ENCODE peak calls at places on chromosomes 4 and X, in four cellular contexts. One of them, this sample, is unnamed.

GRCh38 chr4:111923786-111924185 is 221.5 kb upstream of the FAM241A start:
- DNase-seq in stomach: no peak
- DNase-seq in cardiac muscle cell: no peak
- DNase-seq in heart right ventricle: no peak
- DNase-seq in this sample: no peak

GRCh38 chr4:101102114-101102752 is 245.1 kb downstream of the PPP3CA start:
- DNase-seq in cardiac muscle cell: no peak
- DNase-seq in heart right ventricle: peak; percentile 46
- DNase-seq in stomach: peak; percentile 42
- DNase-seq in this sample: no peak

GRCh38 chr4:82848706-82849105 is 42.2 kb downstream of the SEC31A start:
- DNase-seq in stomach: no peak
- DNase-seq in heart right ventricle: no peak
- DNase-seq in cardiac muscle cell: no peak
- DNase-seq in this sample: no peak

GRCh38 chrX:136856527-136856926 is 24.0 kb downstream of the RBMX start:
- DNase-seq in cardiac muscle cell: no peak
- DNase-seq in stomach: no peak
- DNase-seq in heart right ventricle: no peak
- DNase-seq in this sample: no peak

GRCh38 chr4:108155373-108155772 is 13.4 kb downstream of the LEF1 start:
- DNase-seq in cardiac muscle cell: peak; percentile 62
- DNase-seq in heart right ventricle: no peak
- DNase-seq in stomach: no peak
- DNase-seq in this sample: no peak

GRCh38 chrX:16870861-16871584 is 861 bp upstream of the RBBP7 start:
- DNase-seq in heart right ventricle: peak; percentile 39
- DNase-seq in cardiac muscle cell: peak; percentile 32
- DNase-seq in stomach: peak; percentile 31
- DNase-seq in this sample: peak; percentile 55

GRCh38 chr4:154954117-154954516 is 173.0 kb downstream of the RBM46 start:
- DNase-seq in stomach: no peak
- DNase-seq in heart right ventricle: no peak
- DNase-seq in cardiac muscle cell: no peak
- DNase-seq in this sample: no peak

GRCh38 chrX:25442501-25442900 is 426.7 kb upstream of the ARX start:
- DNase-seq in stomach: no peak
- DNase-seq in cardiac muscle cell: peak; percentile 12
- DNase-seq in heart right ventricle: no peak
- DNase-seq in this sample: no peak

GRCh38 chrX:125378205-125378604 is 58.5 kb downstream of the TEX13C start:
- DNase-seq in heart right ventricle: no peak
- DNase-seq in cardiac muscle cell: no peak
- DNase-seq in stomach: no peak
- DNase-seq in this sample: no peak

GRCh38 chr4:71417150-71417549 is 78.3 kb downstream of the SLC4A4 start:
- DNase-seq in stomach: peak; percentile 28
- DNase-seq in heart right ventricle: no peak
- DNase-seq in cardiac muscle cell: peak; percentile 82
- DNase-seq in this sample: no peak

GRCh38 chr4:141730805-141731204 is 94.4 kb downstream of the IL15 start:
- DNase-seq in cardiac muscle cell: no peak
- DNase-seq in stomach: no peak
- DNase-seq in heart right ventricle: no peak
- DNase-seq in this sample: no peak

GRCh38 chr4:142353149-142353738 is 492.9 kb downstream of the INPP4B start:
- DNase-seq in cardiac muscle cell: peak; percentile 80
- DNase-seq in heart right ventricle: no peak
- DNase-seq in stomach: no peak
- DNase-seq in this sample: no peak

GRCh38 chr4:159010100-159010499 is 92.8 kb upstream of the RAPGEF2 start:
- DNase-seq in heart right ventricle: no peak
- DNase-seq in cardiac muscle cell: no peak
- DNase-seq in stomach: no peak
- DNase-seq in this sample: no peak
- H3K27ac ChIP-seq in heart right ventricle: peak overlapping the region; percentile 29
- H3K27ac ChIP-seq in cardiac muscle cell: no peak overlapping the region
- H3K27ac ChIP-seq in stomach: no peak overlapping the region
- H3K27ac ChIP-seq in this sample: no peak overlapping the region

GRCh38 chrX:94743478-94743877 is 1069.5 kb downstream of the FAM133A start:
- DNase-seq in cardiac muscle cell: no peak
- DNase-seq in stomach: no peak
- DNase-seq in heart right ventricle: no peak
- DNase-seq in this sample: no peak
- TF ChIP-seq CTCF in cardiac muscle cell: no peak
- TF ChIP-seq CTCF in stomach: no peak
- TF ChIP-seq CTCF in heart right ventricle: no peak
- TF ChIP-seq CTCF in this sample: no peak

GRCh38 chr4:122688529-122688928 is 44.0 kb upstream of the BBS12 start:
- DNase-seq in cardiac muscle cell: no peak
- DNase-seq in stomach: no peak
- DNase-seq in heart right ventricle: no peak
- DNase-seq in this sample: no peak
- H3K4me3 ChIP-seq in cardiac muscle cell: no peak overlapping the region
- H3K4me3 ChIP-seq in stomach: no peak overlapping the region
- H3K4me3 ChIP-seq in heart right ventricle: peak overlapping the region; percentile 16
- H3K4me3 ChIP-seq in this sample: no peak overlapping the region

GRCh38 chr4:8524595-8525382 is 55.4 kb upstream of the GPR78 start:
- DNase-seq in heart right ventricle: no peak
- DNase-seq in stomach: no peak
- DNase-seq in cardiac muscle cell: no peak
- DNase-seq in this sample: peak; percentile 16
- H3K27ac ChIP-seq in heart right ventricle: no peak overlapping the region
- H3K27ac ChIP-seq in stomach: no peak overlapping the region
- H3K27ac ChIP-seq in cardiac muscle cell: no peak overlapping the region
- H3K27ac ChIP-seq in this sample: no peak overlapping the region

DNA sequence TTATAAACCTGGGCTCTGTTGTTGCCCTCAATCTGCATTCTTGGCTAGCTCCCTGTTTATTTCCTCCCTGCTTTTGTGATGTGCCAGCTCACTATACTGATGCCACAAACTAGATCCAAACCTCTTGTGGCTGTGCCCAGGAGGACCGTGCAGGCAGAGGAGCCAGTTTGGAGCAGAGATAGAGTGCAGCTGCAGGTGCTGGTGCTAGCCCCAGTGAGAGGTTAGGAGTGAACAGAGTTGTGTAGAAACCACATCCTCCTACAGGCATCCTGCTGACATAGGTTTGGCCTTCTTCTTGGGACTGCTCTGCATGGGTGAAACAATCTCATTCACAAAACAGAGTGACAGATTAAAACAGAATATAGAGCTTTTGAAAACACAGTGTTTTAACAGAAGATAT is 25.7 kb upstream of the TNIP3 start:
- DNase-seq in cardiac muscle cell: no peak
- DNase-seq in stomach: no peak
- DNase-seq in heart right ventricle: no peak
- DNase-seq in this sample: no peak
- TF ChIP-seq CTCF in cardiac muscle cell: no peak
- TF ChIP-seq CTCF in stomach: no peak
- TF ChIP-seq CTCF in heart right ventricle: no peak
- TF ChIP-seq CTCF in this sample: no peak

GRCh38 chr4:41142946-41143720 is 71.2 kb downstream of the APBB2 start:
- DNase-seq in cardiac muscle cell: no peak
- DNase-seq in stomach: peak; percentile 62
- DNase-seq in heart right ventricle: peak; percentile 29
- DNase-seq in this sample: no peak
- H3K4me3 ChIP-seq in cardiac muscle cell: no peak overlapping the region
- H3K4me3 ChIP-seq in stomach: no peak overlapping the region
- H3K4me3 ChIP-seq in heart right ventricle: peak overlapping the region; percentile 9
- H3K4me3 ChIP-seq in this sample: no peak overlapping the region

GRCh38 chr4:47713156-47713834 is 124.6 kb downstream of the CORIN start:
- DNase-seq in cardiac muscle cell: no peak
- DNase-seq in stomach: no peak
- DNase-seq in heart right ventricle: no peak
- DNase-seq in this sample: no peak
- H3K27ac ChIP-seq in cardiac muscle cell: no peak overlapping the region
- H3K27ac ChIP-seq in stomach: no peak overlapping the region
- H3K27ac ChIP-seq in heart right ventricle: no peak overlapping the region
- H3K27ac ChIP-seq in this sample: no peak overlapping the region

GRCh38 chrX:148070504-148070877 is 89.4 kb downstream of the FMR1NB start:
- DNase-seq in cardiac muscle cell: no peak
- DNase-seq in stomach: no peak
- DNase-seq in heart right ventricle: no peak
- DNase-seq in this sample: no peak
- TF ChIP-seq CTCF in cardiac muscle cell: no peak
- TF ChIP-seq CTCF in stomach: no peak
- TF ChIP-seq CTCF in heart right ventricle: no peak
- TF ChIP-seq CTCF in this sample: no peak

DNA sequence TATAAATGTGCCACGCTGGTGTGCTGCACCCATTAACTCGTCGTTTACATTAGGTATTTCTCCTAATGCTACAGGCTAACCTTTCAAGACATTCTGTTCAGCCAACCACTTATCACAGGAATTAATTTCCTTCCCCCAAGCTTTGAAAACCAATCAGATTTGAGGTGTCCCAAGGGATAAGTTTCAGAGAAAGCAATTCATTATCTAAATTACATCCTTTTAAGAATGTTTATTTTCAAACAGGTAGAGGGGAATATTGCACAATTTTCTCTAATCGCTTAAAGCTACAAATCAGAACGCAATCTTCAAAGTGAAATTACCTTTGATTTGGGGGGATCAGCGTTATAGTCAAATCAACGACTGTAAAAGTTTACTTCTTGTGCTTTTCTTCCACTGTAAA is 1.6 kb downstream of the CLOCK start:
- DNase-seq in stomach: no peak
- DNase-seq in heart right ventricle: no peak
- DNase-seq in cardiac muscle cell: peak; percentile 18
- DNase-seq in this sample: no peak
- H3K4me3 ChIP-seq in stomach: peak overlapping the region; percentile 96
- H3K4me3 ChIP-seq in heart right ventricle: peak overlapping the region; percentile 97
- H3K4me3 ChIP-seq in cardiac muscle cell: peak overlapping the region; percentile 56
- H3K4me3 ChIP-seq in this sample: peak overlapping the region; percentile 91

GRCh38 chr4:6710282-6710681 is 617 bp upstream of the MRFAP1L1 start:
- DNase-seq in cardiac muscle cell: peak; percentile 33
- DNase-seq in heart right ventricle: no peak
- DNase-seq in stomach: no peak
- DNase-seq in this sample: no peak
- H3K27ac ChIP-seq in cardiac muscle cell: peak overlapping the region; percentile 52
- H3K27ac ChIP-seq in heart right ventricle: peak overlapping the region; percentile 90
- H3K27ac ChIP-seq in stomach: peak overlapping the region; percentile 90
- H3K27ac ChIP-seq in this sample: peak overlapping the region; percentile 87

This sample was measured in dorsolateral prefrontal cortex.